ENCODE peak calls at places on chromosomes 11 and 22, in six cellular contexts. H is adrenal gland, Y is fibroblast of pulmonary artery, O is cardiac fibroblast, F is OCI-LY7, I is lower lobe of right lung. Z is an unnamed sample.

GRCh38 chr11:74284466-74284865 is 27.0 kb downstream of the P4HA3 start:
- DNase-seq in H (no peak), Y (no peak), O (no peak), F (no peak), I (no peak), Z (no peak)

GRCh38 chr11:100687032-100687629 is at the start of gene ARHGAP42:
- DNase-seq in H (peak), Y (peak), O (peak), F (no peak), I (peak), Z (peak)

GRCh38 chr22:45493286-45493771 is 9.4 kb upstream of the FBLN1 start:
- DNase-seq in H (no peak), Y (peak), O (peak), F (no peak), I (peak), Z (no peak)

GRCh38 chr22:45612940-45613339 is 58.7 kb upstream of the ATXN10 start:
- DNase-seq in H (no peak), Y (peak), O (peak), F (no peak), I (peak), Z (no peak)

GRCh38 chr22:25840883-25841282 is 98.9 kb downstream of the MYO18B start:
- DNase-seq in H (no peak), Y (no peak), O (no peak), F (no peak), I (no peak), Z (no peak)

GRCh38 chr11:35192347-35192746 is 53.4 kb downstream of the CD44 start:
- DNase-seq in H (peak), Y (peak), O (peak), F (no peak), I (peak), Z (no peak)

GRCh38 chr22:31662668-31663037 is 638 bp upstream of the PISD start:
- DNase-seq in H (no peak), Y (no peak), O (no peak), F (no peak), I (no peak), Z (no peak)

GRCh38 chr22:29744902-29745301 is 21.9 kb downstream of the ZMAT5 start:
- DNase-seq in H (no peak), Y (peak), O (peak), F (no peak), I (no peak), Z (no peak)

GRCh38 chr11:46390331-46391171 is 1.0 kb downstream of the CHRM4 start:
- DNase-seq in H (no peak), Y (no peak), O (no peak), F (no peak), I (no peak), Z (no peak)

GRCh38 chr22:29344137-29344536 is 28.6 kb upstream of the RASL10A start:
- DNase-seq in H (peak), Y (peak), O (peak), F (no peak), I (peak), Z (no peak)

GRCh38 chr22:41845380-41846267 is 12.7 kb downstream of the SREBF2 start:
- DNase-seq in H (no peak), Y (no peak), O (no peak), F (no peak), I (no peak), Z (no peak)

GRCh38 chr22:50486561-50487289 is at the start of gene MIOX:
- DNase-seq in H (no peak), Y (no peak), O (no peak), F (no peak), I (no peak), Z (peak)

GRCh38 chr22:30304495-30305244 is 15.4 kb upstream of the CASTOR1 start:
- DNase-seq in H (peak), Y (no peak), O (no peak), F (peak), I (no peak), Z (peak)

GRCh38 chr11:123083623-123084029 is 21.7 kb upstream of the HSPA8 start:
- DNase-seq in H (peak), Y (peak), O (peak), F (no peak), I (no peak), Z (no peak)

GRCh38 chr22:20446383-20446970 is 8.9 kb upstream of the SCARF2 start:
- DNase-seq in H (no peak), Y (no peak), O (no peak), F (no peak), I (peak), Z (no peak)

GRCh38 chr11:68998390-68998911 is 14.6 kb downstream of the MRGPRF start:
- DNase-seq in H (peak), Y (peak), O (peak), F (no peak), I (peak), Z (no peak)

GRCh38 chr11:115965754-115966504 is 461.7 kb upstream of the CADM1 start:
- DNase-seq in H (no peak), Y (no peak), O (no peak), F (no peak), I (peak), Z (no peak)

GRCh38 chr11:118214210-118214914 is 10.4 kb downstream of the JAML start:
- DNase-seq in H (peak), Y (no peak), O (no peak), F (peak), I (peak), Z (no peak)

GRCh38 chr11:57885298-57886035 is 123.9 kb downstream of the CTNND1 start:
- DNase-seq in H (peak), Y (peak), O (peak), F (no peak), I (no peak), Z (no peak)

GRCh38 chr22:39092111-39092867 is 4.8 kb upstream of the APOBEC3H start:
- DNase-seq in H (no peak), Y (no peak), O (no peak), F (no peak), I (peak), Z (no peak)

GRCh38 chr11:47766363-47767227 is 546 bp downstream of the FNBP4 start:
- DNase-seq in H (peak), Y (peak), O (peak), F (peak), I (peak), Z (peak)

GRCh38 chr22:27132896-27133500 is 475.6 kb downstream of the MIAT start:
- DNase-seq in H (no peak), Y (no peak), O (no peak), F (no peak), I (no peak), Z (no peak)

GRCh38 chr11:78229106-78229505 is 40.4 kb downstream of the USP35 start:
- DNase-seq in H (no peak), Y (no peak), O (no peak), F (no peak), I (no peak), Z (peak)

GRCh38 chr11:121038642-121039409 is 14.9 kb downstream of the TBCEL start:
- DNase-seq in H (no peak), Y (no peak), O (no peak), F (no peak), I (no peak), Z (no peak)

GRCh38 chr11:102771351-102771750 is 9.1 kb downstream of the MMP10 start:
- DNase-seq in H (no peak), Y (no peak), O (no peak), F (no peak), I (no peak), Z (no peak)

GRCh38 chr11:66476841-66477251 is 3.4 kb upstream of the DPP3 start:
- DNase-seq in H (no peak), Y (no peak), O (no peak), F (no peak), I (no peak), Z (no peak)

GRCh38 chr11:66477256-66478201 is 2.7 kb upstream of the DPP3 start:
- DNase-seq in H (no peak), Y (no peak), O (no peak), F (no peak), I (no peak), Z (no peak)

GRCh38 chr11:66479741-66480115 is 506 bp upstream of the DPP3 start:
- DNase-seq in H (no peak), Y (no peak), O (no peak), F (no peak), I (no peak), Z (no peak)

GRCh38 chr11:66480116-66480938 is at the start of gene DPP3:
- DNase-seq in H (peak), Y (peak), O (peak), F (peak), I (peak), Z (peak)

GRCh38 chr11:66478823-66479740 is 1.2 kb upstream of the DPP3 start:
- DNase-seq in H (peak), Y (peak), O (peak), F (peak), I (peak), Z (peak)
- TF ChIP-seq CTCF in H (peak), Y (peak), O (peak), F (peak), I (peak), Z (peak)

DNA sequence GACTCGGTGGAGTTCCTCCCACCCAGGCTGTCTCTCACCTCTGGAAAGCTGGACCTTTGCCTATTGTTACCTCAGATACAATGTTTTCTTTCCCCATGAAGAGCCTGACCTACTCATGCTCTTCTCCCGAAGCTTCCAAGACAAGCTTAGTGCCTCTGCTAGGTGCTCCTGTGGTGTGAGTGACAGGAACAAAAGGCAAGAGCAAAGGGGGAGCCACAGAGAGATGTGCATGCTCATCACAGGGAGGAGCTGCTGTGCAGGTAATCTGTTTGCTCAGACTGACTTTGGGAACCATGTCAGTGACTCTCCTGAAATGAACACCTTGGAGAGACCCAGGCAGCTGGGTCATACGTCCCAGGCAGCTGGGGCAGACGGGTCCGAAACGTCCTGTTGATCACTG is 53.6 kb upstream of the VSTM5 start:
- DNase-seq in H (no peak), Y (no peak), O (no peak), F (no peak), I (no peak), Z (no peak)
- TF ChIP-seq CTCF in H (no peak), Y (no peak), O (no peak), F (no peak), I (no peak), Z (no peak)

DNA sequence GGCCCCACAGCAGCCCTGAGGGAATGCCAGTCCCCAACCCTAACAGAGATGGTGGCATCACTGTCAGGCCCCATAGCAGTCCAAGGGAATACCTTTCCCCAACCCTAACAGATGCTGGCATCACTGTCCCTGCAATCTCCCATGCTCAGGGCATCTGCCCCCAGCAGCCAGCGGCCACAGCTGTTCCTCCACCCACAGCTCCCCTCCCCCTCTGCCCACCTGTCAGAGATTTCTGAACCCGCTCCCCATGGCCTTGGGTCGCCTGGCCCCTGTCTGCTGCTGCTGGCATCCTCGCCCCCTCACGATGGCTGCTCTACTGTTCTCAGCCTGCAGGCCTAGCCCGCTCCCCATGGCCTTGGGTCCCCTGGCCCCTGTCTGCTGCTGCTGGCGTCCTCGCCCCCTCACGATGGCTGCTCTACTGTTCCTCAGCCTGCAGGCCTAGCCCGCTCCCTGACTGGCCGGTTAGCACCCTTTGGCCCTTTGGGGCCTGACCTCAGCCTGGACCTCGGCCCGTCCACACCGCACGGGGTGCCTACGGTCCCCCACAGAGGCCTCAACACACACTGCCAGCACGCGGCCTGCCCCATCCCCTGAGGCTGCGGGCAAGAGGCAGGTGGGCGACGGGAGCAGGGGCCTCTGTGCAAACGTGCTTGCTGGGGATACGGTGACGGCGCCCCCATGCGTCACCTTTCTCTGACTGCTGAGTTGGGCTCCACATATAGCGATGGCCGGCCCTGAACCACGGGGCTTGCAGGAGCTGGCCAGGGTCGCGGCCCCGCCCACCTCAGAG is 20.7 kb downstream of the CHID1 start:
- DNase-seq in H (no peak), Y (no peak), O (no peak), F (no peak), I (no peak), Z (no peak)
- TF ChIP-seq CTCF in H (no peak), Y (no peak), O (no peak), F (no peak), I (no peak), Z (no peak)

DNA sequence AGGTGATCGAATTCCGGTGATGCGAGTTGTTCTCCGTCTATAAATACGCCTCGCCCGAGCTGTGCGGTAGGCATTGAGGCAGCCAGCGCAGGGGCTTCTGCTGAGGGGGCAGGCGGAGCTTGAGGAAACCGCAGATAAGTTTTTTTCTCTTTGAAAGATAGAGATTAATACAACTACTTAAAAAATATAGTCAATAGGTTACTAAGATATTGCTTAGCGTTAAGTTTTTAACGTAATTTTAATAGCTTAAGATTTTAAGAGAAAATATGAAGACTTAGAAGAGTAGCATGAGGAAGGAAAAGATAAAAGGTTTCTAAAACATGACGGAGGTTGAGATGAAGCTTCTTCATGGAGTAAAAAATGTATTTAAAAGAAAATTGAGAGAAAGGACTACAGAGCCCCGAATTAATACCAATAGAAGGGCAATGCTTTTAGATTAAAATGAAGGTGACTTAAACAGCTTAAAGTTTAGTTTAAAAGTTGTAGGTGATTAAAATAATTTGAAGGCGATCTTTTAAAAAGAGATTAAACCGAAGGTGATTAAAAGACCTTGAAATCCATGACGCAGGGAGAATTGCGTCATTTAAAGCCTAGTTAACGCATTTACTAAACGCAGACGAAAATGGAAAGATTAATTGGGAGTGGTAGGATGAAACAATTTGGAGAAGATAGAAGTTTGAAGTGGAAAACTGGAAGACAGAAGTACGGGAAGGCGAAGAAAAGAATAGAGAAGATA is at the start of gene MALAT1:
- DNase-seq in H (peak), Y (peak), O (peak), F (peak), I (peak), Z (no peak)
- TF ChIP-seq CTCF in H (no peak), Y (no peak), O (no peak), F (no peak), I (no peak), Z (no peak)

GRCh38 chr11:75399344-75400109 is at the start of gene RPS3:
- DNase-seq in H (peak), Y (peak), O (peak), F (peak), I (peak), Z (peak)
- TF ChIP-seq CTCF in H (no peak), Y (no peak), O (no peak), F (peak), I (no peak), Z (peak)

GRCh38 chr11:72233773-72234513 is 9.4 kb downstream of the INPPL1 start:
- DNase-seq in H (no peak), Y (no peak), O (no peak), F (no peak), I (no peak), Z (no peak)
- TF ChIP-seq CTCF in H (no peak), Y (no peak), O (no peak), F (no peak), I (no peak), Z (no peak)

GRCh38 chr11:64343740-64344133 is 3.7 kb downstream of the CCDC88B start:
- DNase-seq in H (no peak), Y (no peak), O (no peak), F (no peak), I (no peak), Z (no peak)
- TF ChIP-seq CTCF in H (no peak), Y (peak), O (peak), F (peak), I (peak), Z (peak)

DNA sequence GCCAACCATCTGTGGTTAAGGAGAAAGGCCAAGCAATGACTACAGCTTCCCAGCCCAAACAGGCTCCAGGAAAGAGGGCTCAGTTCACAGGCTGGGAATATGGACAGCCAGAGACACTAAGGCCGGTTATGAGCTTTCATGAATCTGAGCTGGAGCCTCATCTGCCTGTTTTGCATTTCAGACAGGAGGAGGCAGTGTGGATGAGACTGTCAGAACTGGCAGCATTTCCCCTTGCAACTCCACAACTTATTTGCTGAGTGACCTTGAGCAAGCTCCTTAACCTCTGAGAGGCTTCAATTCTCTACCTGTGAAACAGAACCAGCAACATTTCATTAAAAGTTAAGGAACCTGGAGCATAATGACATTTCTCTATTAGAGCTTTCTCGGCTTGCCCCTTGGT is 264.0 kb downstream of the ETS1 start:
- DNase-seq in H (no peak), Y (peak), O (peak), F (peak), I (no peak), Z (peak)
- TF ChIP-seq CTCF in H (no peak), Y (peak), O (peak), F (peak), I (peak), Z (peak)

Z was measured in GM13976.